ENCODE peak calls at places on chromosomes 1 and 21, in five cellular contexts. One of them, this sample, is unnamed.

GRCh38 chr1:1832820-1833219 is 54.5 kb upstream of the NADK start:
- DNase-seq in M059J: no peak
- DNase-seq in AG04450: no peak
- DNase-seq in PC-3: peak
- DNase-seq in DMS153: no peak
- DNase-seq in this sample: no peak

GRCh38 chr1:8201331-8201861 is 116.5 kb upstream of the SLC45A1 start:
- DNase-seq in DMS153: no peak
- DNase-seq in M059J: peak
- DNase-seq in PC-3: no peak
- DNase-seq in AG04450: no peak
- DNase-seq in this sample: no peak

GRCh38 chr1:58814251-58815068 is 30.6 kb upstream of the JUN start:
- DNase-seq in DMS153: no peak
- DNase-seq in PC-3: peak
- DNase-seq in M059J: no peak
- DNase-seq in AG04450: no peak
- DNase-seq in this sample: no peak

GRCh38 chr1:94061513-94062443 is 59.2 kb downstream of the ABCA4 start:
- DNase-seq in PC-3: peak
- DNase-seq in DMS153: peak
- DNase-seq in M059J: peak
- DNase-seq in AG04450: peak
- DNase-seq in this sample: peak

GRCh38 chr1:10900691-10901090 is 104.2 kb upstream of the CASZ1 start:
- DNase-seq in DMS153: no peak
- DNase-seq in AG04450: no peak
- DNase-seq in M059J: peak
- DNase-seq in PC-3: peak
- DNase-seq in this sample: no peak

GRCh38 chr1:220983877-220984635 is 104.8 kb downstream of the HLX start:
- DNase-seq in DMS153: no peak
- DNase-seq in PC-3: no peak
- DNase-seq in M059J: no peak
- DNase-seq in AG04450: no peak
- DNase-seq in this sample: no peak

GRCh38 chr1:41915786-41916571 is 2.7 kb downstream of the HIVEP3 start:
- DNase-seq in DMS153: peak
- DNase-seq in PC-3: peak
- DNase-seq in AG04450: no peak
- DNase-seq in M059J: peak
- DNase-seq in this sample: no peak

GRCh38 chr1:1910651-1911389 is 4.2 kb upstream of the CALML6 start:
- DNase-seq in PC-3: no peak
- DNase-seq in DMS153: no peak
- DNase-seq in M059J: no peak
- DNase-seq in AG04450: no peak
- DNase-seq in this sample: no peak

GRCh38 chr1:53412285-53413174 is 46.7 kb upstream of the DMRTB1 start:
- DNase-seq in PC-3: no peak
- DNase-seq in AG04450: no peak
- DNase-seq in DMS153: no peak
- DNase-seq in M059J: peak
- DNase-seq in this sample: no peak

GRCh38 chr21:45874716-45875415 is 106.7 kb upstream of the COL6A1 start:
- DNase-seq in AG04450: peak
- DNase-seq in M059J: peak
- DNase-seq in PC-3: peak
- DNase-seq in DMS153: no peak
- DNase-seq in this sample: no peak

GRCh38 chr1:87333692-87334347 is 5.1 kb downstream of the LMO4 start:
- DNase-seq in DMS153: no peak
- DNase-seq in PC-3: no peak
- DNase-seq in M059J: peak
- DNase-seq in AG04450: no peak
- DNase-seq in this sample: no peak

GRCh38 chr1:28893403-28894102 is 20.8 kb upstream of the EPB41 start:
- DNase-seq in AG04450: no peak
- DNase-seq in DMS153: no peak
- DNase-seq in M059J: peak
- DNase-seq in PC-3: peak
- DNase-seq in this sample: no peak

GRCh38 chr1:41383094-41383852 is 22.0 kb downstream of the FOXO6 start:
- DNase-seq in PC-3: peak
- DNase-seq in AG04450: no peak
- DNase-seq in DMS153: no peak
- DNase-seq in M059J: no peak
- DNase-seq in this sample: no peak

GRCh38 chr21:36297938-36298572 is 21.9 kb upstream of the MORC3 start:
- DNase-seq in AG04450: no peak
- DNase-seq in PC-3: peak
- DNase-seq in M059J: no peak
- DNase-seq in DMS153: peak
- DNase-seq in this sample: no peak

GRCh38 chr1:66731462-66731861 is 20.8 kb upstream of the DYNLT5 start:
- DNase-seq in M059J: peak
- DNase-seq in DMS153: no peak
- DNase-seq in PC-3: peak
- DNase-seq in AG04450: no peak
- DNase-seq in this sample: no peak

GRCh38 chr1:26049531-26050254 is 3.8 kb upstream of the SLC30A2 start:
- DNase-seq in AG04450: no peak
- DNase-seq in DMS153: no peak
- DNase-seq in M059J: peak
- DNase-seq in PC-3: no peak
- DNase-seq in this sample: no peak